ENCODE peak calls at places on chromosome 14, in eight cellular contexts. Y is kidney epithelial cell, X is stomach, S is tibial artery, G is GM06990, M is IMR-90, A is upper lobe of right lung, D is fibroblast of pulmonary artery. R is an unnamed sample.

GRCh38 chr14:103273145-103273846 is 60.7 kb upstream of the EIF5 start:
- DNase-seq in A (no peak), Y (no peak), X (peak), S (no peak), G (no peak), M (no peak), D (no peak), R (no peak)

GRCh38 chr14:65025818-65026217 is 39.1 kb downstream of the FNTB start:
- DNase-seq in Y (no peak), D (no peak), X (no peak), S (no peak), G (no peak), M (peak), A (no peak), R (no peak)

GRCh38 chr14:72801841-72802587 is 91.9 kb downstream of the DPF3 start:
- DNase-seq in M (peak), S (no peak), A (no peak), X (no peak), Y (no peak), G (no peak), D (no peak), R (no peak)

GRCh38 chr14:103729496-103730448 is 14.2 kb downstream of the ZFYVE21 start:
- DNase-seq in X (no peak), D (no peak), Y (no peak), A (no peak), S (no peak), M (no peak), G (no peak), R (no peak)

GRCh38 chr14:102795060-102795925 is 18.0 kb downstream of the TRAF3 start:
- DNase-seq in D (peak), X (peak), A (no peak), S (peak), M (peak), Y (no peak), G (no peak), R (peak)

GRCh38 chr14:63465347-63465746 is 77.8 kb downstream of the PPP2R5E start:
- DNase-seq in G (no peak), X (no peak), Y (no peak), S (no peak), D (peak), M (no peak), A (no peak), R (no peak)

GRCh38 chr14:104423224-104423681 is 156.3 kb upstream of the C14orf180 start:
- DNase-seq in S (no peak), A (peak), Y (no peak), M (no peak), G (no peak), D (no peak), X (no peak), R (no peak)

GRCh38 chr14:51082394-51082793 is 12.5 kb downstream of the TRIM9 start:
- DNase-seq in G (no peak), D (peak), X (no peak), S (no peak), Y (no peak), M (no peak), A (no peak), R (no peak)

GRCh38 chr14:27721760-27722159 is 1044.8 kb upstream of the FOXG1 start:
- DNase-seq in D (no peak), M (no peak), Y (no peak), A (no peak), X (no peak), S (no peak), G (no peak), R (no peak)

GRCh38 chr14:51225751-51226150 is 14.3 kb upstream of the TMX1 start:
- DNase-seq in G (no peak), M (peak), D (no peak), Y (no peak), A (no peak), X (no peak), S (no peak), R (no peak)

GRCh38 chr14:51564986-51565604 is 86.6 kb upstream of the FRMD6 start:
- DNase-seq in Y (no peak), S (no peak), D (no peak), X (no peak), M (no peak), G (no peak), A (no peak), R (no peak)

GRCh38 chr14:77903233-77903632 is 103.3 kb downstream of the ADCK1 start:
- DNase-seq in A (no peak), S (no peak), M (no peak), Y (no peak), X (no peak), D (no peak), G (no peak), R (no peak)

GRCh38 chr14:94827711-94828505 is 58.0 kb upstream of the GSC start:
- DNase-seq in A (peak), G (no peak), X (no peak), S (peak), Y (no peak), M (no peak), D (no peak), R (no peak)

GRCh38 chr14:94821705-94822104 is 51.8 kb upstream of the GSC start:
- DNase-seq in S (no peak), A (no peak), X (no peak), Y (no peak), G (no peak), D (no peak), M (no peak), R (no peak)

GRCh38 chr14:94819531-94819930 is 49.6 kb upstream of the GSC start:
- DNase-seq in Y (no peak), S (no peak), M (no peak), A (no peak), X (no peak), D (no peak), G (no peak), R (no peak)

GRCh38 chr14:94826774-94827173 is 56.9 kb upstream of the GSC start:
- DNase-seq in S (no peak), Y (no peak), A (peak), M (no peak), D (no peak), G (no peak), X (no peak), R (no peak)

GRCh38 chr14:94823556-94824341 is 53.8 kb upstream of the GSC start:
- DNase-seq in A (no peak), Y (peak), M (no peak), X (no peak), S (no peak), D (peak), G (no peak), R (no peak)
- TF ChIP-seq CTCF in A (no peak), Y (no peak), M (no peak), X (no peak), S (no peak), D (no peak), G (no peak), R (no peak)

DNA sequence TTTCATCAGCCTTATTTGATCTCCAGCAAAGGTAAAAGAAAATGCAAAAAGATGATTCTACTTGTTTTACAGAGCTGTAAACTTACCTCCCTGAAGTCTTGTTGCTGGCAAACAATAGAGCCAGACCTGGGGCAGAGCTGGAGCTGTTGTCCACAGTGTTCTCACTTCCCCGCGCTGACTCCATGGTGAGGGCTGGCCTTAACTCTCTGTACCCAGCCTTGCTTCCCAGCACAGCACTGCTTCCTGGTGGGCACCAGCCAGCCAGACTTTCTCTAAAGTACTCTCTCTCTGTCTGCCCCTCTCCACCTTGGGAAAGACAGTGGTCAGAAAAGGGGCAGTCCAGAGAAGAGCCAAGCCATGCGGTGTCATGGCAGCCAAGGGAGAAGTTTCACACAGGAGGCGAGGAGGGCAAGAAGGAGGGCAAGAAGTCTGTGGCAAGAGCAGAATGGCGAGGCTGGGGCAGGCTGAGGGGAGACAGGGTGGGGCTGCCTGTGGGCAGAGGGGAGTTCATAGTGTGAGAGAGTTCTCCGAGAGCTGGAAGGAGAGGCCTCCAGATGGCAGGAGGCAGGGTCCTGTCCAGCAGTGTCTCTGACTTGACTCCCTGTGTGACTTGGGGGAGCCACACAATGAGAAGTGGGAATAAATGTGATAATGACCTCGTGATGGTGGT is 9.3 kb downstream of the EVL start:
- DNase-seq in S (no peak), M (no peak), D (no peak), G (no peak), A (no peak), Y (no peak), X (no peak), R (no peak)
- H3K4me3 ChIP-seq in S (no peak), M (no peak), D (no peak), G (no peak), A (no peak), Y (no peak), X (no peak), R (no peak)

DNA sequence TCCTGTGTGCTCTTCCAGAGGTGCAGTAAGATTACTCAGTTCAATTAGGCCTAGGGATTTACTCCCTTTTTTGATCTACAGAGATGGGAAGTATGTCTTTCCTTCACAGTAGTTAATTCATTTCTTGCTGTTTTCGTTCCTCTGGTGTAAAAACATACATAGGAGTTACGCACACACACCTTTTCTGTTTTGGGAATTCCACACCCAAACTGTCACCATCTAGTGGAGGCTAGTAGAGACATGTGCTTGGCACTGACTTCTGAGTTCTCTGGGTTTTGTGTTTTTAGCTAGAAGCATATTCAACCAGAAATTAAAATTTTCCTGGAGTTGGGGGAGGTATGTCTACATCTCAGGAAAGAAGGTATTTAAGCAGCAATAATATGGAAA is 1.4 kb downstream of the SUSD6 start:
- DNase-seq in Y (no peak), A (no peak), G (no peak), M (no peak), S (no peak), D (no peak), X (no peak), R (no peak)
- TF ChIP-seq CTCF in Y (peak), A (peak), G (peak), M (peak), S (no peak), D (peak), X (no peak), R (peak)

GRCh38 chr14:90697577-90698206 is 118.5 kb downstream of the TTC7B start:
- DNase-seq in Y (no peak), G (peak), M (peak), A (peak), S (peak), X (peak), D (peak), R (peak)
- H3K4me3 ChIP-seq in Y (no peak), G (no peak), M (no peak), A (no peak), S (no peak), X (no peak), D (no peak), R (no peak)

DNA sequence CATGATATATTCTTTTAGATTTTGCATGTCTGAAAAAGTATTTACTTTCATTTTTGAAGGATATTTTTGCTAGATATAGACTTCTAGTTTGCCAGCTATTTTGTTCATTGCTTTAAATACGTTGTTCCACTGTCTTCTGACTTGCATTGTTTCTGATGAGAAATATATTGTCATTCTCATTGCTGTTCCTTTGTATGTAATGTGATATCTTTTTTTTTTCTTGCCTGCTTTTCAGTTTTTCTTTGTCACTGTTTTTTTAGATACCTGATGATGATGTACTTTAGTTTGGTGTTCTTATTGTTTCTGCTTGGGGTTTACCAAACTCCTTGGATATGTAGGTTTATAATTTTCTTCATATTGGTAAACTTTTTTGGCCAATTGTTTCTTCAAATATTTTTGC is 107.9 kb downstream of the SNAPC1 start:
- DNase-seq in X (no peak), G (no peak), D (no peak), Y (no peak), M (no peak), A (no peak), S (no peak), R (no peak)
- TF ChIP-seq CTCF in X (no peak), G (no peak), D (no peak), Y (no peak), M (no peak), A (no peak), S (no peak), R (no peak)

GRCh38 chr14:75430106-75430505 is 2.3 kb downstream of the JDP2 start:
- DNase-seq in S (peak), Y (no peak), G (no peak), D (peak), A (no peak), X (no peak), M (peak), R (no peak)
- H3K4me3 ChIP-seq in S (peak), Y (no peak), G (no peak), D (peak), A (peak), X (peak), M (peak), R (peak)

DNA sequence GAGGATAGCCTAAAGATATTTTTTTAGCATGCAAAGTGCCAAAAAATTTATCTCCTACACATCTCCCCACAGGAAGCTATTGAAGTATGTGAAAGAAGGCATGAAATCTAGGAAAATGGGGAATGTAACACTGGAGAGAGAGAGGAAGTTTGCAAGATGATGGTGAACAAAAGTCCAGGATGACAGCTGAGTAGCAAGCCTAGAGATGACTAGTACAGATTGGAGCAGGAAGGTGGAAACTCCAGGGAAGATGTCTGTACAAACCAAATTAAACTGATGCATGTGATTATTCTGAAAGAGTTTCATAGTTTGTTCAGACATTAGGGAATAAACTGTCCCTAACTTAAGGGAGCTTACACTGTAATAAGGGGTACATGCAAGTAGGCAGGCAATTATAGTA is 99.3 kb downstream of the RAD51B start:
- DNase-seq in S (no peak), G (no peak), X (no peak), Y (no peak), M (no peak), A (no peak), D (no peak), R (no peak)
- TF ChIP-seq CTCF in S (no peak), G (no peak), X (no peak), Y (no peak), M (no peak), A (no peak), D (no peak), R (no peak)

GRCh38 chr14:23577710-23578392 is 739 bp downstream of the JPH4 start:
- DNase-seq in M (no peak), D (no peak), A (no peak), Y (no peak), X (peak), G (no peak), S (no peak), R (no peak)

GRCh38 chr14:23578560-23579310 is at the start of gene JPH4:
- DNase-seq in G (no peak), S (no peak), D (no peak), Y (no peak), X (peak), M (no peak), A (no peak), R (no peak)

GRCh38 chr14:23579311-23579630 is 681 bp upstream of the JPH4 start:
- DNase-seq in M (no peak), A (no peak), G (no peak), S (no peak), D (no peak), Y (no peak), X (peak), R (no peak)

GRCh38 chr14:23575086-23575485 is 3.5 kb downstream of the JPH4 start:
- DNase-seq in A (no peak), G (no peak), Y (no peak), M (no peak), X (peak), S (no peak), D (no peak), R (no peak)

GRCh38 chr14:23577004-23577681 is 1.4 kb downstream of the JPH4 start:
- DNase-seq in M (no peak), Y (no peak), D (no peak), A (no peak), S (no peak), X (peak), G (no peak), R (no peak)
- H3K4me3 ChIP-seq in M (no peak), Y (no peak), D (no peak), A (peak), S (no peak), X (peak), G (peak), R (no peak)

GRCh38 chr14:101635238-101636080 is 74.2 kb downstream of the DIO3 start:
- DNase-seq in X (no peak), A (no peak), G (no peak), D (no peak), S (no peak), M (no peak), Y (no peak), R (no peak)

GRCh38 chr14:101634453-101635237 is 73.3 kb downstream of the DIO3 start:
- DNase-seq in G (no peak), M (no peak), Y (no peak), S (no peak), A (no peak), X (no peak), D (no peak), R (no peak)

GRCh38 chr14:101632520-101632919 is 71.2 kb downstream of the DIO3 start:
- DNase-seq in A (no peak), Y (no peak), G (no peak), X (no peak), S (no peak), D (no peak), M (no peak), R (no peak)

GRCh38 chr14:101636081-101636560 is 74.8 kb downstream of the DIO3 start:
- DNase-seq in X (no peak), A (no peak), Y (no peak), M (no peak), D (no peak), G (no peak), S (no peak), R (no peak)

DNA sequence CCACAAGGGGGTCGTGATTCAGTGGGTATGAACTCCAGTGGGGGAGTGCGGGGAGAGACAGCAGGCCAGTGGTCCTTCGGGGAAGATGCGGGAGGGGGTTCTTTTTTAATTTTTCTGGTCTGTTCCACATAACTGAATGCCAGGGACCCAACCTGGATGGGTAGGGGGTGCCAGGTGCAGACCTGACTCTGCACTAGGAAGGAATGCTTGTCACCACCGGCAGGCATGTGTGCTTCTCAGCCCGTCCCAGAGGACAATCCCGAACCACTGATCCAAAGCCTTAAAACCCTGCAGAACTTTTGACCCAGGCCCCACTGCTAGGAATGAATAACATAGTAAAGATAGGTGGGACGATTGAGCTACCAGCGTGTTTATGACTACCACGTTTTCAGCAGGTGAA is 72.0 kb downstream of the DIO3 start:
- DNase-seq in G (no peak), A (no peak), S (no peak), D (no peak), X (no peak), M (no peak), Y (no peak), R (no peak)
- TF ChIP-seq CTCF in G (no peak), A (no peak), S (no peak), D (no peak), X (no peak), M (no peak), Y (no peak), R (no peak)

DNA sequence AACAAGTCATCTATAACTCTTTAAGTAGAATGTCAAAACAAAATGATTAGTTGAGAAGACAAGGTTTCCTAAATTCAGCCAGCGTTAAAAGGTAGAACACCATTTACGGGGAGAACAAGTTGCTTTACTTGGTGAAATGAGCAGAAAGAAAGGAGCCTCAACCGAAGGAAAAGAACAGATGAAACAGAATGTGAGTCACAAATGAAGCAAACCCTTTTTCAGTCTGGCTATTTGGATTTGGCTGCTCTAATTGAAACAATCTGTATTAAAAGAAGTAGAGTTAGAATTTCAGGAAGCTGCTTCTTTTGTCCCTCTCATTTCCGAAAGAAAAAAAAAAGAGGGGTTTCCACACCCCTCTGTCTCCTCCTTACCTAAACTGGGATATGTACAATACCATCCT is 34.6 kb downstream of the CEP128 start:
- DNase-seq in S (no peak), D (no peak), M (peak), X (no peak), G (no peak), A (no peak), Y (no peak), R (no peak)
- H3K4me3 ChIP-seq in S (no peak), D (no peak), M (no peak), X (no peak), G (no peak), A (no peak), Y (no peak), R (no peak)

R was measured in retinal pigment epithelial cell.